ENCODE peak calls at places on chromosome 7, in four cellular contexts. F, Q, E and M are unnamed samples.

GRCh38 chr7:19305698-19306097 is 160.5 kb upstream of the FERD3L start:
- DNase-seq in F (no peak), E (no peak), Q (no peak), M (no peak)

GRCh38 chr7:82625377-82625776 is 181.8 kb upstream of the CACNA2D1 start:
- DNase-seq in F (no peak), Q (no peak), E (no peak), M (no peak)

GRCh38 chr7:1848013-1848640 is 178.1 kb downstream of the ELFN1 start:
- DNase-seq in Q (no peak), E (no peak), F (no peak), M (no peak)

GRCh38 chr7:138491612-138492386 is 31.7 kb downstream of the TRIM24 start:
- DNase-seq in E (no peak), F (no peak), Q (no peak), M (no peak)

GRCh38 chr7:78279035-78279434 is 480.5 kb downstream of the PHTF2 start:
- DNase-seq in E (no peak), F (no peak), Q (no peak), M (peak)

GRCh38 chr7:74269757-74270277 is 15.6 kb upstream of the RFC2 start:
- DNase-seq in E (peak), F (peak), Q (peak), M (peak)

GRCh38 chr7:105664816-105665525 is 83.7 kb upstream of the EFCAB10 start:
- DNase-seq in E (no peak), F (peak), Q (no peak), M (peak)

GRCh38 chr7:30514177-30514576 is 9.5 kb upstream of the GGCT start:
- DNase-seq in E (no peak), Q (no peak), F (no peak), M (no peak)

GRCh38 chr7:39952378-39952777 is 2.3 kb downstream of the CDK13 start:
- DNase-seq in F (no peak), Q (no peak), E (no peak), M (peak)

GRCh38 chr7:121262969-121263368 is 65.8 kb upstream of the WNT16 start:
- DNase-seq in F (no peak), Q (no peak), E (no peak), M (no peak)

GRCh38 chr7:151880688-151881087 is 3.8 kb upstream of the PRKAG2 start:
- DNase-seq in Q (no peak), F (no peak), E (no peak), M (no peak)

GRCh38 chr7:5539013-5539411 is 115.4 kb upstream of the TNRC18 start:
- DNase-seq in F (no peak), E (no peak), Q (no peak), M (no peak)

GRCh38 chr7:73606801-73607691 is 17.3 kb downstream of the MLXIPL start:
- DNase-seq in E (peak), Q (no peak), F (peak), M (no peak)

GRCh38 chr7:5526190-5527037 is 102.8 kb upstream of the TNRC18 start:
- DNase-seq in E (peak), Q (no peak), F (peak), M (no peak)

GRCh38 chr7:157046681-157047080 is 36.2 kb upstream of the MNX1 start:
- DNase-seq in Q (no peak), E (no peak), F (no peak), M (peak)

GRCh38 chr7:1460757-1461639 is 1.7 kb upstream of the MICALL2 start:
- DNase-seq in E (peak), Q (peak), F (peak), M (no peak)

GRCh38 chr7:29839302-29839701 is 33.0 kb downstream of the WIPF3 start:
- DNase-seq in Q (no peak), F (no peak), E (peak), M (peak)

GRCh38 chr7:105943486-105943885 is 19.6 kb upstream of the CDHR3 start:
- DNase-seq in Q (no peak), F (no peak), E (no peak), M (no peak)

GRCh38 chr7:132065973-132066611 is 509.7 kb upstream of the PODXL start:
- DNase-seq in F (no peak), E (no peak), Q (no peak), M (no peak)

GRCh38 chr7:127598318-127598717 is 4.8 kb downstream of the FSCN3 start:
- DNase-seq in E (no peak), Q (no peak), F (peak), M (peak)
- TF ChIP-seq CTCF in E (no peak), Q (no peak), F (no peak), M (peak)

GRCh38 chr7:150738092-150739044 is 1.1 kb downstream of the GIMAP5 start:
- DNase-seq in F (no peak), E (no peak), Q (no peak), M (no peak)
- TF ChIP-seq CTCF in F (no peak), E (no peak), Q (no peak), M (no peak)

DNA sequence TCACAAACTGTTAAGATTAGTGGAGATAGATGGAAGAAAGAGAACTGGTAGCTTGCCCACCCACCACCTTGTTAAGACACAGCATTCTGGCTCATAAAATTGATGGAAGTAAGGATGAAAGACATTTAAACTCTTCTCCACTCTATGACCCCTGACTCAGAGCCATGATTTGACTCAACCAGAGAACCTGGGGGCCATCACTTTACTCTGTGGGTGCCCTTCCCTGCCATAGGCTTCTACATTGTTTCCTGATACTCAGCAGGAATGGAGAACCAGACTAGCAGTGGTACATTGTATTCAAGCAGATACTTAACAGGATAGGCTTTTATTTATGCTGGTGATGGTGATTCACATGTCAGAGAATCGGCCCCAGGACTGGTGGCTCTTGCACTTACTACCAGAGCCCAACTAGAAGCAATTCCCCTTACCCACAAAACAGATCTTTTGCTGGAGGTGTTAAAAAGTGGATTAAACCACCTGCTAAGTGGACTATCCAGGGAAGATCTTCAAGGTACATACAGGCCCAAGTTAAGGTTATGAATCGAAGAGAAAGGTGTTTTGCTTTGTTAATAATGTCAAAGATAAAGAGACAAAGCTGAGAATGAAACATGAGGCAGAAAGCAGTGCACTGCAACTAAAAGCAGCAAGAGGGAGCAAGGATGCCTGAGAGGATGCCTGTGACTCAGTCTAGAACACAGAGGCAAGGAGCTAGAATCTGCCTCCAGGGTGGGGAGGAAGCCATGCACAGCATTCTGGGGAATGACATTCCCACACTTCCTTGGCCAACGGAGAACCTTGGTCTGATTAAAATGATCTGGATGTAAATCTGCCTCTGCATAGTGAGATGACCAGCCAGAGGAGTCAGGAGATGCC is 36.0 kb upstream of the GLI3 start:
- DNase-seq in E (no peak), Q (no peak), F (no peak), M (peak)
- TF ChIP-seq CTCF in E (no peak), Q (no peak), F (no peak), M (peak)

GRCh38 chr7:28142650-28143049 is 37.9 kb downstream of the JAZF1 start:
- DNase-seq in F (no peak), Q (no peak), E (no peak), M (no peak)
- TF ChIP-seq CTCF in F (no peak), Q (no peak), E (no peak), M (no peak)

DNA sequence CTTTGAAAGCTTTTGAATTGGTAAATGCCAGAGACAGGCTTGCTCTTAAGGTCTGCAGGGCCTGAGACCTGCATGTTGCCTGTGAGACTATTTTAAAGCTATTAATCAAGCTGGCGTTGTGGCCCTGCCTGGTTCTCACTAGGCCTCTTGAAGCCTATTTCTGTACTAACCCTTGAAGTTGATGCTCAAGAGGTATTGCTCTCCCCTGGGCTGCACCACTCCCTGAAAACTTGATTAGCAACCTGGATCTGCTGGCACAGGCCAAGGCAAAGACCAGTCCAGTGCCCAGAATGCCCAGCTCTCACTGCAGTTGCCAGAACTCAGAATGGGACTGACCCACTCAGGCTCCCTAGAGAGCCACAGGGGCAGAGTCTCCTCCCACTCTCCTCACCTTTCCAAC is 220.0 kb upstream of the MEOX2 start:
- DNase-seq in E (no peak), F (no peak), Q (no peak), M (no peak)
- TF ChIP-seq CTCF in E (no peak), F (peak), Q (no peak), M (no peak)

GRCh38 chr7:96228760-96229159 is 93.1 kb downstream of the SLC25A13 start:
- DNase-seq in E (no peak), Q (no peak), F (no peak), M (no peak)

GRCh38 chr7:96221888-96222287 is 100.0 kb downstream of the SLC25A13 start:
- DNase-seq in F (no peak), E (no peak), Q (no peak), M (no peak)

GRCh38 chr7:96224073-96224472 is 97.8 kb downstream of the SLC25A13 start:
- DNase-seq in E (no peak), F (no peak), Q (no peak), M (no peak)

GRCh38 chr7:96224682-96225081 is 97.2 kb downstream of the SLC25A13 start:
- DNase-seq in E (no peak), F (no peak), Q (no peak), M (no peak)

DNA sequence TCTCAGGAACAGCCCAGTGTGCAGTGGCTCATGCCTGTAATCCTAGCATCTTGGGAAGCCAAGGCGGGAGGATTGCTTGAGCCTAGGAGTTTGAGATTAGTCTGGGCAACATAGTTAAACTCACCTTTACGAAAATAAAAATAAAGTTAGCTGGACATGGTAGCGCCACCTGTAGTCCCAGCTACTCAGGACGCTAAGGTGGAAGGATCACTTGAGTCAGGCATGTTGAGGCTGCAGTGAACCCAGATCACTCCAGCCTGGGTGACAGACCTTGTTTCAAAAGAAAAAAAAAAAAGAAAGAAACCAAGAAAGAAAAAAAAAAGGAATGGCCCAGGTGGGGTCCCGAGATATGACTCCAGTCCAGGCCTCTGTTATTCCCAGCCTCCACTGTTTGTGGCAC is 96.6 kb downstream of the SLC25A13 start:
- DNase-seq in E (no peak), Q (no peak), F (no peak), M (no peak)
- TF ChIP-seq CTCF in E (no peak), Q (no peak), F (no peak), M (no peak)

DNA sequence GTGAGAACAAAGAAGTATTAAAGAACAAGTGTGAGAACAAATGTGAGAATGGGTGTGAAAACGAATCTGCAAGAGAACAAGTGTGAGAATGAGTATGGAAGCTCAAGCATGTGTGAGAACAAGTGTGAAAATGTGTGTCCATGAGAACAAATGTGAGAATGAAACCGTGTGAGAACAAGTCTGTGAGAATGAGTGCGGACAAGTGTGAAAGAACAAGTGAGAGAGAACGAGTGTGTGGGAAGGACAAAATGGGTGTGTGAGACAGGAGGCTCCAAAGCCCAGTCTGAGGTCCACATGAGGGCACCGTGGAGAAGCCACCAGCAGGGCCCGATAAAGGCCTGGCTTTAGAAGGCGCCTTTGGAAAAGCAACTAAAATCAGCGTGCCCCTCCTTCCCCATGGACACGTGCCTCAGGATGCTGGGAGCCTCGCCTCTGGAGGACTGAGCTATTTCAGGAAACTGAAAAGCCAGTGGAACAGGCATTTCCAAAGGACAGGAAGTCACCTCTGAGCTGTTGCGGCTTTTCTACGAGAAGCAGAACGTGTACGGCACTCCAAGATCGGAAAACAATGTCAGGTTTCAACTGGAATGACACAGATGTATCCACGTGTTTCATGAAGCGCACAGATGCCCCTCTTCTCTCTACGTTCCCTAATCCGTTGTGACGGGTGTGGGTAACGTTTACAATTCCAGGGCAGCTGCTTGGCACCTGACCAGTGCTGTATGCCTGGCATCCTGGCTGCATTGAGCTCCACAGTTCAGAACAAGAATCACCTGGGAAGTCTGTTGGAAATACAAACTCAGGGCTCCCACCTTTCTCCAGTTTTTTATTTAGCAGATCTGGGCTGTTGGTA is 46.4 kb downstream of the ESYT2 start:
- DNase-seq in F (peak), E (peak), Q (no peak), M (peak)
- TF ChIP-seq CTCF in F (no peak), E (peak), Q (no peak), M (peak)

DNA sequence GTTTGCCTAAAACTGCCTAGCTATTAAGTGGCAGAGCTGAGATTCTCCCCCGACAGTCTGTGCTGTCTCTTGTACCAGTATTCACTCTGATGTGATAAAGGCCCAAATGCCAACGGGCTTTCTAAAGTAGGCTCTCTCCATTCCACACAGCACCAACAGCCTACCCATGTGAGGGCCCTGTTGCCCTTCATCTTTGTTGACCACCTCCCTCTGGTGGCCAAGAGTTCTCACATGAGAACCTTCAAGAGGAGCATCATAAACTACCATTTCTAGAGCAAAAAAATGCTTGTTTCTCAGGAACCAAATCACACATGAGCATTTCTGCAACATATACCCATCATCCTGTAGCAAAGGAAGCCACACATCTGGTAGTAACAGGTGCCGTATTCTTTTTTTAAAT is 185.8 kb downstream of the GRM8 start:
- DNase-seq in E (no peak), Q (no peak), F (peak), M (no peak)
- TF ChIP-seq CTCF in E (no peak), Q (no peak), F (peak), M (no peak)

DNA sequence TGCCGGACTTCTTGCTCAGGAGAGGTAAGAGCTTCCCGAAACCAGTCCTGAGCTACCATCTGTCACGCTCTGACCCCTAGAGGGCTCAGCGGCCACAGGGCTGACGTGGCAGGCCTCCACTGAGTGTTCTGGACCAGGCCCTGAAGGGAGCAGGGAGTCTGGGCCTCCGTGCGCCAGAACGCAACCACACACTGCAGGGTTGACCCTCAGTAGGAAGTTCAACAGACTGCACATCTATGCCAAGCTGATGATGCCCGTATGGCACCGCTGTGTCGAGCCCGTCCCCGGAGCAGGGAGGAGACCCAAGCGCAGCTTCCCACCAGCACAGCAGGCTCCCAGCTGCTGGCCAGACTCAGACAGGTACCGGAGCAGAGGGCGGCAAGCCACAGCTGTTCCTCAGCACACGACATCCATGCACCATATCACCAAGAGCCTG is 39.2 kb downstream of the CAMK2B start:
- DNase-seq in F (no peak), E (peak), Q (peak), M (no peak)
- TF ChIP-seq CTCF in F (no peak), E (no peak), Q (no peak), M (no peak)

DNA sequence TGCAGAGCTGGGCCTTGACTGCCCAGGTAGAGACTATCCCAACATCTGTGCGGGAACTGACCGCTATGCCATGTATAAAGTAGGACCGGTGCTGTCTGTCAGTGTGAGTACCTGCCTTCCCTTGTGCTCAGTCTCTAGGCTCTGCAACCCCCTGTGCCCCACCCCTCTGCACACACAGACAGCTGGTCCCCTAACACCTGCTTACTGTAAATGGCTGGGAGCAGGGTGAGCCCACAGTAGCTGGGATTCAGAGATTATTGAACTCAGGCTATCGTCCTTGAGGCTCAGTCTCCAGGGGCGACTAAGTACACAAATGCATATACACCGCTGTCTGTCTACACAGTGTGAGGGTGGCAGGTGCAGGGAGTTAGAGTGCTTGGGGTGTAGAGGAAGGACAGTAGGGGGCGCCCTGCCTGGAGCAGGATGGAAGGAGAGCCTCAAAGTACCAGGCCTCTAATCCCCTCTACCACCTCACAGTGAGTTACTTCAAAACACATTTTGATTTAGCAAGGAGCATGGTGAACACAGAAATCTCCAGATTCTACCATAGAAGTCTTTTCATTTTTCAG is 12.9 kb downstream of the UPP1 start:
- DNase-seq in E (no peak), Q (no peak), F (no peak), M (no peak)
- TF ChIP-seq CTCF in E (no peak), Q (no peak), F (peak), M (peak)